ENCODE peak calls at places on chromosomes 2 and 18, in ten cellular contexts. L, Z, V, K, J, I, H, D, R and S are unnamed samples. For H3K4me1, the result is how much of the 10 kb centered on the place peaks cover.

GRCh38 chr2:26801342-26801741 is 15.5 kb downstream of the CENPA start:
- DNase-seq in Z (no peak), V (no peak), K (no peak), I (no peak), L (no peak), D (no peak), R (no peak), H (no peak), J (no peak), S (no peak)

GRCh38 chr2:203396667-203397066 is 68.5 kb downstream of the ABI2 start:
- DNase-seq in R (no peak), I (no peak), Z (peak), V (no peak), D (no peak), H (no peak), J (no peak), L (no peak), K (peak), S (no peak)

GRCh38 chr18:22556271-22556990 is 138.7 kb upstream of the CTAGE1 start:
- DNase-seq in H (peak), Z (no peak), R (no peak), L (peak), V (no peak), D (no peak), K (no peak), I (peak), J (no peak), S (peak)

GRCh38 chr18:49002881-49003280 is 52.1 kb upstream of the SMAD7 start:
- DNase-seq in R (no peak), K (no peak), V (no peak), I (no peak), L (no peak), H (no peak), J (no peak), Z (no peak), D (no peak), S (no peak)

GRCh38 chr18:845152-845819 is 33.2 kb upstream of the YES1 start:
- DNase-seq in I (no peak), J (no peak), D (no peak), Z (no peak), L (no peak), R (no peak), V (no peak), H (peak), K (no peak), S (no peak)

GRCh38 chr18:8998481-8999217 is 103.8 kb upstream of the NDUFV2 start:
- DNase-seq in L (no peak), V (no peak), J (no peak), Z (peak), D (no peak), H (no peak), R (no peak), K (no peak), I (no peak), S (no peak)

GRCh38 chr2:11248-11941 is 34.9 kb downstream of the FAM110C start:
- DNase-seq in J (peak), L (peak), R (no peak), Z (peak), I (no peak), K (peak), H (peak), D (peak), V (peak), S (peak)

GRCh38 chr2:217261452-217261851 is 401.6 kb upstream of the TNP1 start:
- DNase-seq in K (no peak), J (no peak), H (peak), V (no peak), I (no peak), R (no peak), L (no peak), Z (no peak), D (no peak), S (no peak)

GRCh38 chr2:69827796-69828540 is 1.5 kb upstream of the GMCL1 start:
- DNase-seq in I (no peak), J (no peak), D (no peak), V (no peak), Z (no peak), K (no peak), L (no peak), R (no peak), H (no peak), S (no peak)

GRCh38 chr2:112884869-112885502 is 26.0 kb upstream of the IL37 start:
- DNase-seq in R (peak), K (peak), D (peak), Z (peak), H (peak), J (peak), L (no peak), I (peak), V (no peak), S (peak)

GRCh38 chr18:10321576-10321975 is 132.9 kb upstream of the APCDD1 start:
- DNase-seq in R (no peak), J (no peak), D (no peak), Z (no peak), L (no peak), V (no peak), H (no peak), K (no peak), I (no peak), S (no peak)

GRCh38 chr2:204451766-204452165 is 93.5 kb upstream of the PARD3B start:
- DNase-seq in J (no peak), V (no peak), L (no peak), K (no peak), I (no peak), Z (no peak), H (no peak), R (no peak), D (no peak), S (no peak)

GRCh38 chr2:40463112-40463511 is 11.2 kb upstream of the SLC8A1 start:
- DNase-seq in L (no peak), K (no peak), I (no peak), H (peak), R (no peak), D (no peak), V (no peak), J (no peak), Z (peak), S (no peak)

GRCh38 chr18:6543330-6543908 is 128.7 kb upstream of the L3MBTL4 start:
- DNase-seq in R (peak), I (no peak), H (peak), V (no peak), J (peak), Z (peak), L (no peak), K (peak), D (no peak), S (no peak)

GRCh38 chr2:102735431-102736130 is 26.2 kb upstream of the TMEM182 start:
- DNase-seq in K (peak), Z (peak), R (no peak), V (peak), J (no peak), L (no peak), D (no peak), I (peak), H (peak), S (no peak)

GRCh38 chr2:102736174-102736606 is 25.6 kb upstream of the TMEM182 start:
- DNase-seq in V (peak), I (no peak), K (no peak), L (peak), H (no peak), J (peak), R (peak), Z (peak), D (no peak), S (no peak)

GRCh38 chr2:102737435-102737834 is 24.4 kb upstream of the TMEM182 start:
- DNase-seq in L (no peak), V (no peak), D (no peak), J (no peak), Z (no peak), K (no peak), H (no peak), I (no peak), R (no peak), S (no peak)

DNA sequence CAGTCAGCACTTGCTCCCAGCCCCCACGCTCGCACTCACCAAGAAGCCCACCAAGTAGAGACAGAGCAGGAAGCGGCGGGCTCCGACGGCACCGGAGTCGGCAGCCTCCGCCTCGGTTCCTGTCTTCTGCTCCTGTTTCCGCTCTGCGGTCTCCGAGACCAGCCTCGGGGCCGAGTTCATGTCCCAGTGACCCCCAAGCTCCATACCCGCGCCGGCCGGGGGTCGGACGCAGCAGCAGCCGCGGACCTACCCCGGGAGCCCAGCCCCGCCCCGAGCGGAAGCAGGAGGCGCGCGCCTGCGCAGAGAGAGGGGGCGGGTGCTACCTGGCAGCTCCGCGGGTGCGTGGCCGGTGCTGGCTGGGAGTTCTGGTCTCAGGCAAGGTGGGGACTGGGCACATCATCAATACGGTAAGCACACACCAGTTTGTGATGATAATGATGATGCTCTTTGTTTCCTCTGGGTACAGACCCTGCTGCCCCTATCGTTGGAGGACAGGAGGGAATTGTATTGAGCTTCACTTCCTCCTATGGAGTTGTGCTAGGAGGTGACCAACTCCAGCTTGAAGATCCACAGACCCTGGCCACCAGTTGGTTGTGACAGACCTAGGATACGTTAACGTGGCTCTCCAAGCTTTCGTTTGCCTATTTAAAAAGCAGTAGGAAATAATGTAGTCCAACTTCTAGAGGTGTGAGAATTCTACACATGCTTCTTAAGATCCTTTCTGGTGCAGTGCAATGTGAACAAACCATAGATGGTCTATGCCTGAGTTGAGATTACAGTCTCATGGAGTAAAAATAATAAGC is 25.0 kb upstream of the TMEM182 start:
- DNase-seq in R (peak), D (peak), Z (peak), L (peak), K (peak), I (peak), V (peak), H (peak), J (peak), S (peak)
- TF ChIP-seq CTCF in R (no peak), D (no peak), Z (no peak), L (no peak), K (no peak), I (no peak), V (no peak), H (no peak), J (no peak), S (no peak)

GRCh38 chr2:109193807-109194702 is 65.0 kb downstream of the SH3RF3 start:
- DNase-seq in J (no peak), Z (no peak), I (peak), H (no peak), L (no peak), D (no peak), V (no peak), K (no peak), R (no peak), S (no peak)
- H3K4me1 ChIP-seq in J (under half), Z (under half), I (under half), H (under half), L (half or more), D (under half), V (under half), K (under half), R (under half), S (under half)

GRCh38 chr2:200939832-200940231 is 23.6 kb downstream of the ORC2 start:
- DNase-seq in R (no peak), H (no peak), K (no peak), D (no peak), J (no peak), Z (no peak), I (no peak), V (no peak), L (no peak), S (no peak)

GRCh38 chr2:200943527-200944120 is 19.8 kb downstream of the ORC2 start:
- DNase-seq in K (no peak), Z (no peak), I (no peak), H (no peak), R (no peak), D (no peak), J (no peak), V (no peak), L (no peak), S (no peak)

GRCh38 chr2:200944467-200945394 is 18.7 kb downstream of the ORC2 start:
- DNase-seq in I (no peak), D (no peak), R (peak), V (peak), J (no peak), K (no peak), Z (no peak), L (no peak), H (peak), S (no peak)

GRCh38 chr2:200950378-200950777 is 13.1 kb downstream of the ORC2 start:
- DNase-seq in D (no peak), I (no peak), V (no peak), J (no peak), Z (no peak), L (no peak), R (no peak), H (no peak), K (no peak), S (no peak)

DNA sequence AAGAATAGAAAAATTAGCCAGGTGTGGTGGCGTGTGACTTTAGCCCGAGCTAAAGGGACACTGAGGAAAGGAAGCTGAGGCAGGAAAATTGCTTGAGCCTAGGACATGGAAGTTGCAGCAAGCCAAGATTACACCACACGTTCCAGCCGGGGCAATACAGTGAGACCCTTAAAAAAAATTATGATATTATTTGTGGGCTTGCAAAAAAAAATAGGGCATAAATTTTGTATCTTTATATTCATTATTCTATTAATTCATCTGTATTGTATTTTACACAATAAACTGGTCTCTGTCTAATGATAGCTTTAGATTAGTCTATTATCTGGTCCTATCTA is 18.1 kb downstream of the ORC2 start:
- DNase-seq in V (no peak), R (no peak), K (no peak), D (no peak), I (no peak), H (no peak), Z (no peak), L (no peak), J (no peak), S (no peak)
- H3K27ac ChIP-seq in V (peak), R (peak), K (no peak), D (no peak), I (no peak), H (peak), Z (no peak), L (no peak), J (no peak), S (no peak)

GRCh38 chr2:134774786-134775641 is 56.2 kb upstream of the TMEM163 start:
- DNase-seq in V (peak), K (no peak), H (no peak), R (peak), D (no peak), I (no peak), L (no peak), J (no peak), Z (peak), S (no peak)

GRCh38 chr2:134776836-134777235 is 58.0 kb upstream of the TMEM163 start:
- DNase-seq in H (no peak), Z (peak), J (no peak), V (no peak), D (no peak), R (no peak), K (no peak), L (no peak), I (no peak), S (no peak)

GRCh38 chr2:134777593-134777992 is 58.8 kb upstream of the TMEM163 start:
- DNase-seq in J (no peak), H (no peak), L (no peak), I (no peak), D (no peak), Z (no peak), K (no peak), R (no peak), V (no peak), S (no peak)

GRCh38 chr2:134780977-134781376 is 57.4 kb upstream of the ACMSD start:
- DNase-seq in I (no peak), L (no peak), D (no peak), H (no peak), K (no peak), Z (no peak), R (no peak), V (no peak), J (no peak), S (no peak)

DNA sequence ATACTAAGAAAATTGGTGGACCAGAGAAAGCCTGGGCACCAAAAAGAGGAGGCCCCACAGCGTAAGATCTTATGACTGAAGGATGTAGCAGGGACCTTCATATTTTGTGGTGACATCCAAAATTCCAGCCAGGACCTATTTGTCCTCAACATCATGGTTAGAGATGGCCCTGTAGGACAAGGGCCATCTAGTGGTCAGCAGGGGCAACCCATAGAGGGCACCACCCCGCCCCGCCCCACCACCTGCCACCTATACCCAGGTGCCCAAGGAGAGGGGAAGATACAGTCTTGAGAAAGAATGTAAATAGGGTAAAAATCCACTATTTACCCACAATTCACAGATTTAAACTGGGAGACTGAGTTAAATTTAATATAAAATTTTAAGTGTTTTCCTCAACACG is 59.6 kb upstream of the TMEM163 start:
- DNase-seq in D (no peak), K (peak), I (no peak), Z (peak), J (no peak), R (no peak), L (no peak), V (no peak), H (no peak), S (no peak)
- TF ChIP-seq CTCF in D (no peak), K (peak), I (peak), Z (peak), J (peak), R (peak), L (peak), V (peak), H (peak), S (peak)

GRCh38 chr2:195612515-195613495 is 44.2 kb upstream of the SLC39A10 start:
- DNase-seq in H (peak), I (no peak), V (peak), K (peak), Z (peak), D (peak), J (no peak), R (peak), L (no peak), S (no peak)
- H3K4me1 ChIP-seq in H (under half), I (under half), V (under half), K (under half), Z (under half), D (under half), J (under half), R (under half), L (under half), S (under half)